ENCODE peak calls at places on chromosome 17, in seven cellular contexts. Z is activated CD4-positive, alpha-beta T cell treated with anti-CD3 and anti-CD28 coated beads for 1 hour; L is A549; Y is testis; S is Right ventricle myocardium superior; C is progenitor cell of endocrine pancreas; V is stimulated activated CD4-positive, alpha-beta T cell treated with anti-CD3 and anti-CD28 coated beads, Interleukin-1b, Interleukin-23, amount 100 ng/mL, for 4 hours. E is an unnamed sample.

GRCh38 chr17:65742433-65743312 is 181.2 kb upstream of the AXIN2 start:
- DNase-seq in C (no peak), Y (no peak), V (no peak), S (no peak), L (peak), Z (no peak), E (peak)

GRCh38 chr17:1865252-1866037 is 35.6 kb downstream of the RPA1 start:
- DNase-seq in L (peak), Y (peak), S (no peak), Z (peak), V (peak), C (no peak), E (peak)

GRCh38 chr17:79459003-79459655 is 151.7 kb downstream of the RBFOX3 start:
- DNase-seq in C (no peak), V (no peak), Z (no peak), Y (no peak), S (no peak), L (no peak), E (no peak)

GRCh38 chr17:45345554-45346254 is 28.9 kb upstream of the MAP3K14 start:
- DNase-seq in V (no peak), Y (peak), Z (no peak), S (no peak), L (peak), C (no peak), E (peak)

GRCh38 chr17:65194670-65195334 is 57.6 kb downstream of the RGS9 start:
- DNase-seq in L (no peak), V (no peak), S (no peak), Z (no peak), Y (no peak), C (no peak), E (no peak)

GRCh38 chr17:29747660-29748059 is 124.9 kb upstream of the CORO6 start:
- DNase-seq in L (no peak), C (no peak), V (no peak), Z (no peak), S (no peak), Y (no peak), E (peak)

GRCh38 chr17:55704412-55704811 is 18.3 kb downstream of the TMEM100 start:
- DNase-seq in V (no peak), C (no peak), L (no peak), Y (no peak), S (no peak), Z (no peak), E (no peak)

GRCh38 chr17:76281573-76282371 is 16.6 kb downstream of the UBALD2 start:
- DNase-seq in C (no peak), Z (no peak), L (no peak), S (no peak), V (no peak), Y (peak), E (no peak)

GRCh38 chr17:81558941-81559806 is 7.0 kb upstream of the FAAP100 start:
- DNase-seq in Y (peak), C (no peak), V (no peak), Z (no peak), S (peak), L (peak), E (no peak)

GRCh38 chr17:44636562-44636961 is 19.7 kb upstream of the MEIOC start:
- DNase-seq in L (peak), C (no peak), V (no peak), Z (no peak), S (no peak), Y (no peak), E (peak)

GRCh38 chr17:74305865-74306654 is 20.0 kb upstream of the KIF19 start:
- DNase-seq in Z (no peak), S (no peak), Y (no peak), C (no peak), L (peak), V (no peak), E (peak)

GRCh38 chr17:46811978-46812583 is 6.4 kb downstream of the WNT3 start:
- DNase-seq in C (no peak), S (no peak), Y (no peak), Z (no peak), L (no peak), V (no peak), E (peak)

GRCh38 chr17:34235389-34236028 is 19.6 kb upstream of the CCL2 start:
- DNase-seq in L (no peak), C (no peak), Z (no peak), V (no peak), Y (peak), S (peak), E (no peak)

E was measured in AG10803.